ENCODE peak calls at places on chromosomes 13 and 19, in five cellular contexts. L is M059J; Z is RKO; R is effector CD4-positive, alpha-beta T cell; K is ecto neural progenitor cell. P is an unnamed sample.

GRCh38 chr13:32650705-32651311 is 64.6 kb downstream of the PDS5B start:
- DNase-seq in K (peak), L (peak), R (peak), Z (peak), P (peak)

GRCh38 chr13:47598340-47598911 is 402.6 kb downstream of the SUCLA2 start:
- DNase-seq in K (no peak), L (peak), Z (peak), R (no peak), P (no peak)

GRCh38 chr19:49430678-49431329 is 5.6 kb downstream of the GFY start:
- DNase-seq in K (no peak), R (no peak), Z (peak), L (no peak), P (peak)

GRCh38 chr13:99941086-99941485 is 30.5 kb downstream of the ZIC5 start:
- DNase-seq in Z (no peak), L (no peak), R (no peak), K (no peak), P (no peak)

GRCh38 chr13:84431646-84432045 is 549.4 kb upstream of the SLITRK1 start:
- DNase-seq in L (peak), R (no peak), Z (no peak), K (no peak), P (no peak)

GRCh38 chr13:45607931-45608330 is 7.6 kb downstream of the ERICH6B start:
- DNase-seq in K (no peak), Z (no peak), R (no peak), L (no peak), P (no peak)

GRCh38 chr19:48991823-48992570 is 1.1 kb downstream of the GYS1 start:
- DNase-seq in L (peak), K (peak), R (no peak), Z (peak), P (peak)

GRCh38 chr13:21399741-21400140 is 59.4 kb downstream of the ZDHHC20 start:
- DNase-seq in R (no peak), K (no peak), Z (no peak), L (peak), P (peak)

GRCh38 chr19:1257475-1258160 is 9.2 kb downstream of the MIDN start:
- DNase-seq in R (no peak), K (no peak), L (no peak), Z (no peak), P (no peak)

GRCh38 chr19:48418317-48419064 is 25.0 kb downstream of the GRIN2D start:
- DNase-seq in Z (no peak), K (no peak), R (no peak), L (peak), P (peak)

GRCh38 chr13:49627831-49628652 is at the start of gene ARL11:
- DNase-seq in L (no peak), Z (no peak), K (peak), R (peak), P (no peak)

GRCh38 chr19:48845384-48845783 is 9.1 kb upstream of the HSD17B14 start:
- DNase-seq in R (no peak), Z (no peak), L (no peak), K (no peak), P (no peak)

GRCh38 chr19:6481541-6482342 is at the start of gene DENND1C:
- DNase-seq in L (no peak), Z (no peak), K (peak), R (peak), P (peak)

GRCh38 chr19:28960986-28961705 is 251.8 kb downstream of the UQCRFS1 start:
- DNase-seq in Z (no peak), K (peak), L (peak), R (no peak), P (peak)

GRCh38 chr13:100209857-100210580 is 121.1 kb downstream of the PCCA start:
- DNase-seq in R (no peak), K (no peak), Z (peak), L (peak), P (peak)

GRCh38 chr19:35204799-35205732 is 23.5 kb downstream of the FAM187B start:
- DNase-seq in R (no peak), L (no peak), K (no peak), Z (no peak), P (no peak)

GRCh38 chr19:10887616-10888367 is 16.4 kb downstream of the CARM1 start:
- DNase-seq in R (no peak), L (no peak), K (no peak), Z (no peak), P (peak)

GRCh38 chr13:68676513-68677115 is 1431.0 kb upstream of the ATXN8OS start:
- DNase-seq in R (no peak), Z (no peak), K (no peak), L (no peak), P (no peak)

GRCh38 chr13:74274946-74275345 is 140.7 kb upstream of the KLF12 start:
- DNase-seq in R (no peak), Z (no peak), K (no peak), L (no peak), P (no peak)

GRCh38 chr13:41465215-41465907 is 8.0 kb downstream of the RGCC start:
- DNase-seq in K (no peak), Z (peak), R (peak), L (peak), P (peak)